ENCODE peak calls at places on chromosomes 12 and 14, in six cellular contexts. R is central memory CD4-positive, alpha-beta T cell; S is stimulated activated CD4-positive, alpha-beta T cell treated with anti-CD3 and anti-CD28 coated beads, Interleukin-4, amount 100 ng/mL, for 48 hours; M is nephron progenitor cell; Z is dorsolateral prefrontal cortex; D is uterus. L is an unnamed sample.

GRCh38 chr14:77580477-77580876 is 36.0 kb downstream of the SPTLC2 start:
- DNase-seq in R (no peak), Z (no peak), D (no peak), S (no peak), M (no peak), L (no peak)

GRCh38 chr14:44149597-44149996 is 357.5 kb downstream of the FSCB start:
- DNase-seq in R (no peak), Z (no peak), M (peak), S (no peak), D (no peak), L (peak)

GRCh38 chr12:1576410-1577240 is 17.8 kb downstream of the FBXL14 start:
- DNase-seq in M (peak), R (no peak), S (no peak), D (peak), Z (no peak), L (peak)

GRCh38 chr12:65663648-65664047 is 160.6 kb upstream of the HMGA2 start:
- DNase-seq in M (no peak), Z (no peak), D (no peak), R (no peak), S (no peak), L (no peak)

GRCh38 chr14:75939200-75939599 is 42.6 kb downstream of the TGFB3 start:
- DNase-seq in M (no peak), Z (no peak), R (no peak), D (no peak), S (no peak), L (no peak)

GRCh38 chr12:49777800-49778748 is 36.7 kb downstream of the TMBIM6 start:
- DNase-seq in S (peak), M (peak), D (no peak), Z (peak), R (peak), L (peak)

GRCh38 chr14:93319494-93319893 is 13.3 kb downstream of the BTBD7 start:
- DNase-seq in M (no peak), R (no peak), D (no peak), S (no peak), Z (no peak), L (no peak)

GRCh38 chr12:15823360-15824128 is 34.4 kb upstream of the EPS8 start:
- DNase-seq in D (no peak), S (no peak), R (no peak), M (no peak), Z (no peak), L (no peak)

GRCh38 chr14:100271247-100271939 is 32.4 kb downstream of the YY1 start:
- DNase-seq in S (no peak), R (peak), M (no peak), Z (no peak), D (no peak), L (no peak)

GRCh38 chr14:43647302-43647701 is 859.8 kb downstream of the FSCB start:
- DNase-seq in M (no peak), R (no peak), S (no peak), Z (no peak), D (no peak), L (no peak)

GRCh38 chr12:121797937-121798801 is 4.7 kb upstream of the RHOF start:
- DNase-seq in Z (no peak), D (peak), R (no peak), M (no peak), S (no peak), L (peak)

GRCh38 chr12:19643635-19644034 is 204.3 kb downstream of the AEBP2 start:
- DNase-seq in D (no peak), S (no peak), M (no peak), R (no peak), Z (no peak), L (no peak)

GRCh38 chr14:73239463-73240241 is 2.3 kb downstream of the PAPLN start:
- DNase-seq in D (peak), R (no peak), Z (peak), M (peak), S (no peak), L (peak)

GRCh38 chr12:6667559-6668210 is 4.8 kb upstream of the ING4 start:
- DNase-seq in Z (no peak), D (no peak), S (no peak), R (no peak), M (no peak), L (no peak)

GRCh38 chr14:53516261-53516774 is 363.2 kb upstream of the DDHD1 start:
- DNase-seq in R (no peak), D (no peak), M (no peak), S (no peak), Z (no peak), L (no peak)

GRCh38 chr14:32478027-32478426 is 148.9 kb downstream of the AKAP6 start:
- DNase-seq in D (no peak), Z (no peak), M (no peak), S (no peak), R (no peak), L (no peak)

GRCh38 chr14:24274101-24274543 is 2.7 kb upstream of the RABGGTA start:
- DNase-seq in D (no peak), R (peak), M (no peak), S (peak), Z (no peak), L (no peak)

GRCh38 chr14:105605501-105606304 is 79.3 kb downstream of the TMEM121 start:
- DNase-seq in S (no peak), M (no peak), D (no peak), Z (peak), R (no peak), L (no peak)

GRCh38 chr14:60331201-60332045 is 82.4 kb downstream of the PPM1A start:
- DNase-seq in M (peak), Z (peak), R (peak), D (peak), S (peak), L (peak)

GRCh38 chr12:26188132-26188531 is 7.2 kb upstream of the SSPN start:
- DNase-seq in D (no peak), R (no peak), M (no peak), Z (no peak), S (no peak), L (no peak)

GRCh38 chr12:112798019-112798760 is 6.6 kb downstream of the RPH3A start:
- DNase-seq in M (no peak), D (no peak), S (no peak), R (no peak), Z (peak), L (no peak)

GRCh38 chr14:61463664-61464063 is 142.3 kb downstream of the PRKCH start:
- DNase-seq in Z (no peak), S (no peak), R (no peak), D (no peak), M (no peak), L (no peak)

GRCh38 chr14:38731962-38732361 is 371.1 kb downstream of the SEC23A start:
- DNase-seq in D (no peak), Z (no peak), R (no peak), M (no peak), S (no peak), L (no peak)

GRCh38 chr12:33438890-33439586 is 581 bp downstream of the SYT10 start:
- DNase-seq in D (no peak), R (no peak), S (no peak), Z (no peak), M (peak), L (peak)

GRCh38 chr14:91796622-91797347 is 64.9 kb upstream of the CATSPERB start:
- DNase-seq in S (no peak), M (no peak), Z (no peak), R (no peak), D (no peak), L (no peak)

GRCh38 chr14:74856366-74856765 is 19.6 kb downstream of the PROX2 start:
- DNase-seq in R (no peak), D (no peak), M (no peak), S (no peak), Z (no peak), L (no peak)

GRCh38 chr14:92847220-92848148 is 53.4 kb downstream of the GOLGA5 start:
- DNase-seq in R (no peak), D (no peak), Z (no peak), M (no peak), S (no peak), L (no peak)

GRCh38 chr12:49803693-49804450 is 24.3 kb downstream of the NCKAP5L start:
- DNase-seq in S (no peak), D (no peak), M (no peak), R (no peak), Z (no peak), L (no peak)

GRCh38 chr12:128365831-128366231 is 98.9 kb downstream of the TMEM132C start:
- DNase-seq in Z (peak), R (no peak), D (peak), S (no peak), M (peak), L (peak)

GRCh38 chr14:34951286-34951685 is 31.5 kb upstream of the SRP54 start:
- DNase-seq in S (no peak), R (no peak), M (no peak), Z (no peak), D (no peak), L (no peak)

GRCh38 chr14:85437143-85437542 is 92.8 kb upstream of the FLRT2 start:
- DNase-seq in D (no peak), R (no peak), S (no peak), Z (no peak), M (no peak), L (no peak)

GRCh38 chr12:29519585-29520182 is 22.2 kb upstream of the OVCH1 start:
- DNase-seq in S (no peak), R (peak), Z (no peak), D (no peak), M (peak), L (no peak)

GRCh38 chr12:122908915-122909314 is 13.0 kb upstream of the VPS37B start:
- DNase-seq in D (no peak), M (no peak), S (no peak), R (no peak), Z (no peak), L (no peak)